ENCODE peak calls at places on chromosomes 11 and 22, in seven cellular contexts. Z, J, Y, D, Q, A and G are unnamed samples.

GRCh38 chr22:38938925-38939324 is 18.5 kb upstream of the APOBEC3A start:
- DNase-seq in A (no peak), J (no peak), Q (no peak), Z (no peak), D (no peak), Y (no peak), G (no peak)

GRCh38 chr11:46210133-46210636 is 67.3 kb upstream of the CREB3L1 start:
- DNase-seq in Z (no peak), Y (no peak), Q (peak), A (peak), D (peak), J (no peak), G (no peak)

GRCh38 chr11:73997120-73997772 is 11.6 kb downstream of the UCP3 start:
- DNase-seq in Q (no peak), Z (no peak), A (no peak), J (no peak), Y (no peak), D (no peak), G (no peak)

GRCh38 chr22:37454857-37455686 is 27.8 kb upstream of the ELFN2 start:
- DNase-seq in D (no peak), A (no peak), Z (no peak), Y (no peak), J (no peak), Q (peak), G (no peak)

GRCh38 chr11:114379394-114380069 is 20.8 kb downstream of the C11orf71 start:
- DNase-seq in Z (no peak), D (no peak), Y (no peak), A (no peak), Q (no peak), J (no peak), G (peak)

GRCh38 chr11:132202621-132203020 is 832.2 kb downstream of the NTM start:
- DNase-seq in Z (no peak), Q (no peak), A (peak), D (no peak), J (no peak), Y (no peak), G (no peak)

GRCh38 chr11:17793642-17794170 is 59.1 kb downstream of the KCNC1 start:
- DNase-seq in Q (no peak), Y (no peak), J (no peak), A (no peak), Z (no peak), D (no peak), G (no peak)

GRCh38 chr11:122234257-122234656 is 118.2 kb upstream of the BLID start:
- DNase-seq in J (no peak), D (no peak), Z (no peak), A (no peak), Y (no peak), Q (no peak), G (no peak)

GRCh38 chr22:32801436-32802290 is at the start of gene TIMP3:
- DNase-seq in J (no peak), A (peak), D (no peak), Y (no peak), Z (peak), Q (peak), G (peak)

GRCh38 chr11:128458316-128458715 is 129.0 kb downstream of the ETS1 start:
- DNase-seq in D (no peak), A (peak), Y (no peak), Q (peak), Z (no peak), J (no peak), G (no peak)

GRCh38 chr11:76234704-76235232 is 28.5 kb upstream of the WNT11 start:
- DNase-seq in A (no peak), J (no peak), Z (no peak), Q (peak), D (peak), Y (no peak), G (peak)